ENCODE peak calls at places on chromosomes 12 and 14, in five cellular contexts. S is M059J; M is A549; T is stimulated activated CD8-positive, alpha-beta memory T cell treated with anti-CD3 and anti-CD28 coated beads, Interleukin-15, amount 100 ng/mL, for 24 hours; O is CD8-positive, alpha-beta memory T cell. U is an unnamed sample.

GRCh38 chr12:58583541-58583940 is 336.8 kb downstream of the LRIG3 start:
- DNase-seq in O (no peak), M (peak; percentile 44), S (peak; percentile 64), T (no peak), U (no peak)

GRCh38 chr12:19200261-19200660 is 70.7 kb downstream of the PLEKHA5 start:
- DNase-seq in S (peak; percentile 77), T (no peak), M (no peak), O (no peak), U (no peak)

GRCh38 chr14:22131749-22132476 is 457.1 kb downstream of the DAD1 start:
- DNase-seq in M (peak; percentile 27), O (no peak), T (no peak), S (no peak), U (no peak)

GRCh38 chr12:129662184-129662583 is 241.6 kb downstream of the TMEM132D start:
- DNase-seq in M (peak; percentile 3), T (no peak), O (no peak), S (no peak), U (no peak)

GRCh38 chr14:97832734-97833133 is 1035.6 kb downstream of the VRK1 start:
- DNase-seq in O (no peak), M (no peak), T (no peak), S (no peak), U (no peak)

GRCh38 chr12:89353188-89353822 is 1.0 kb upstream of the DUSP6 start:
- DNase-seq in M (peak; percentile 88), S (peak; percentile 74), T (peak; percentile 10), O (peak; percentile 36), U (peak; percentile 55)

GRCh38 chr12:70692681-70693288 is 55.6 kb upstream of the PTPRB start:
- DNase-seq in T (no peak), O (no peak), M (peak; percentile 16), S (peak; percentile 51), U (no peak)

GRCh38 chr14:96852823-96853422 is 55.7 kb downstream of the VRK1 start:
- DNase-seq in M (peak; percentile 56), T (no peak), S (peak; percentile 24), O (peak; percentile 1), U (peak; percentile 0)

GRCh38 chr12:113322353-113322752 is 12.6 kb downstream of the SLC8B1 start:
- DNase-seq in S (peak; percentile 73), M (no peak), T (no peak), O (no peak), U (peak; percentile 85)

GRCh38 chr14:37709419-37710195 is 114.2 kb downstream of the TTC6 start:
- DNase-seq in S (no peak), T (no peak), M (peak; percentile 23), O (no peak), U (no peak)

GRCh38 chr12:11754256-11754655 is 104.8 kb downstream of the ETV6 start:
- DNase-seq in O (no peak), M (no peak), S (no peak), T (no peak), U (no peak)

GRCh38 chr14:55772521-55772920 is 192.5 kb downstream of the KTN1 start:
- DNase-seq in S (no peak), M (no peak), T (no peak), O (no peak), U (no peak)

GRCh38 chr14:33799705-33800269 is 151.1 kb downstream of the EGLN3 start:
- DNase-seq in O (no peak), S (no peak), T (no peak), M (no peak), U (no peak)

GRCh38 chr12:54051916-54052744 is 1.5 kb upstream of the HOXC4 start:
- DNase-seq in T (no peak), M (no peak), S (peak; percentile 65), O (no peak), U (no peak)

GRCh38 chr14:23869078-23869719 is 84.4 kb upstream of the DHRS4 start:
- DNase-seq in S (no peak), O (no peak), M (no peak), T (no peak), U (no peak)

U was measured in PC-9.